ENCODE peak calls at places on chromosomes 1 and 21, in six cellular contexts. P is foreskin fibroblast, Q is MM.1S, M is brain microvascular endothelial cell, R is body of pancreas, C is HL-60. I is an unnamed sample.

GRCh38 chr1:47901001-47901575 is 96.1 kb downstream of the TRABD2B start:
- DNase-seq in Q (no peak), P (no peak), M (no peak), R (no peak), C (no peak), I (no peak)

GRCh38 chr21:38380391-38381137 is 117.7 kb downstream of the ERG start:
- DNase-seq in Q (no peak), C (no peak), R (no peak), M (peak), P (no peak), I (peak)

GRCh38 chr21:30434033-30434631 is 4.1 kb downstream of the KRTAP13-4 start:
- DNase-seq in R (peak), P (no peak), M (peak), Q (peak), C (peak), I (peak)

GRCh38 chr1:119947468-119947867 is 51.2 kb upstream of the ADAM30 start:
- DNase-seq in R (no peak), M (peak), P (peak), Q (no peak), C (no peak), I (peak)

GRCh38 chr1:211822677-211823426 is 7.7 kb downstream of the LPGAT1 start:
- DNase-seq in M (no peak), P (no peak), R (no peak), Q (no peak), C (no peak), I (no peak)

GRCh38 chr1:98824724-98825123 is 163.2 kb downstream of the SNX7 start:
- DNase-seq in C (no peak), M (no peak), R (no peak), P (no peak), Q (no peak), I (no peak)

GRCh38 chr1:35870651-35871309 is 12.2 kb upstream of the AGO1 start:
- DNase-seq in M (no peak), R (no peak), C (no peak), P (no peak), Q (no peak), I (no peak)

GRCh38 chr1:35031103-35031452 is 667 bp downstream of the ZMYM6 start:
- DNase-seq in C (peak), Q (peak), P (peak), M (peak), R (peak), I (peak)

GRCh38 chr1:34985063-34985770 is at the start of gene TMEM35B:
- DNase-seq in C (peak), Q (peak), R (peak), M (peak), P (peak), I (peak)

GRCh38 chr1:77796695-77797405 is 17.4 kb downstream of the MIGA1 start:
- DNase-seq in P (no peak), Q (no peak), R (no peak), C (no peak), M (no peak), I (no peak)

GRCh38 chr1:87781589-87781988 is 452.9 kb downstream of the LMO4 start:
- DNase-seq in M (no peak), Q (no peak), P (no peak), C (no peak), R (no peak), I (no peak)

GRCh38 chr1:58064281-58064680 is 482.2 kb downstream of the OMA1 start:
- DNase-seq in P (no peak), M (no peak), Q (no peak), R (no peak), C (no peak), I (no peak)

GRCh38 chr1:101728029-101728428 is 268.7 kb downstream of the OLFM3 start:
- DNase-seq in C (no peak), P (no peak), R (no peak), Q (peak), M (no peak), I (no peak)

GRCh38 chr21:42440187-42440792 is 36.6 kb downstream of the UBASH3A start:
- DNase-seq in Q (no peak), M (no peak), P (no peak), R (no peak), C (no peak), I (no peak)

GRCh38 chr1:35129080-35129479 is 49.9 kb downstream of the ZMYM1 start:
- DNase-seq in Q (no peak), R (no peak), C (no peak), P (no peak), M (no peak), I (no peak)

GRCh38 chr1:185767721-185768120 is 33.5 kb downstream of the HMCN1 start:
- DNase-seq in P (no peak), R (no peak), C (no peak), Q (no peak), M (no peak), I (peak)

GRCh38 chr1:202161151-202162048 is 998 bp upstream of the PTPN7 start:
- DNase-seq in M (no peak), P (no peak), R (no peak), Q (no peak), C (peak), I (no peak)

GRCh38 chr21:33643658-33644311 is 1.5 kb downstream of the ITSN1 start:
- DNase-seq in P (peak), C (no peak), M (no peak), Q (no peak), R (no peak), I (peak)

GRCh38 chr1:54528613-54529012 is 19.4 kb upstream of the ACOT11 start:
- DNase-seq in P (no peak), R (no peak), M (no peak), C (no peak), Q (no peak), I (no peak)

GRCh38 chr1:15975358-15975804 is 520 bp downstream of the ZBTB17 start:
- DNase-seq in R (peak), M (peak), Q (peak), P (peak), C (peak), I (peak)

GRCh38 chr1:156510709-156511108 is 10.1 kb upstream of the MEF2D start:
- DNase-seq in R (peak), M (no peak), Q (peak), P (peak), C (no peak), I (peak)

GRCh38 chr1:61851235-61851634 is 109.0 kb downstream of the PATJ start:
- DNase-seq in M (no peak), C (no peak), P (no peak), Q (no peak), R (no peak), I (no peak)

GRCh38 chr1:19738106-19738505 is 61.6 kb downstream of the TMCO4 start:
- DNase-seq in M (no peak), C (no peak), P (no peak), Q (no peak), R (peak), I (no peak)

GRCh38 chr1:4674676-4675075 is 20.3 kb downstream of the AJAP1 start:
- DNase-seq in C (no peak), P (no peak), Q (no peak), M (no peak), R (no peak), I (no peak)

GRCh38 chr1:44576456-44577150 is 97.7 kb downstream of the TMEM53 start:
- DNase-seq in Q (no peak), R (no peak), C (no peak), P (no peak), M (no peak), I (peak)

GRCh38 chr1:229070168-229070567 is 200.7 kb upstream of the RAB4A start:
- DNase-seq in Q (no peak), R (peak), P (peak), C (peak), M (peak), I (peak)

GRCh38 chr1:30449428-30450147 is 273.8 kb downstream of the MATN1 start:
- DNase-seq in M (no peak), R (no peak), C (no peak), P (no peak), Q (no peak), I (no peak)

GRCh38 chr1:25568090-25568833 is 24.9 kb downstream of the LDLRAP1 start:
- DNase-seq in M (peak), P (peak), Q (no peak), C (peak), R (no peak), I (peak)

GRCh38 chr1:26832249-26832960 is 5.9 kb downstream of the ZDHHC18 start:
- DNase-seq in P (no peak), M (no peak), R (no peak), Q (no peak), C (no peak), I (no peak)

GRCh38 chr1:164842891-164843290 is 283.9 kb downstream of the PBX1 start:
- DNase-seq in P (no peak), M (no peak), C (no peak), R (no peak), Q (no peak), I (peak)

GRCh38 chr1:71311396-71311795 is 230.6 kb upstream of the ZRANB2 start:
- DNase-seq in R (no peak), P (no peak), Q (no peak), M (no peak), C (no peak), I (peak)

GRCh38 chr1:6554907-6555778 is at the start of gene TAS1R1:
- DNase-seq in C (no peak), P (peak), Q (no peak), M (no peak), R (peak), I (no peak)

GRCh38 chr1:223844521-223844961 is 1.2 kb downstream of the TP53BP2 start:
- DNase-seq in P (no peak), Q (peak), C (no peak), R (no peak), M (no peak), I (peak)

DNA sequence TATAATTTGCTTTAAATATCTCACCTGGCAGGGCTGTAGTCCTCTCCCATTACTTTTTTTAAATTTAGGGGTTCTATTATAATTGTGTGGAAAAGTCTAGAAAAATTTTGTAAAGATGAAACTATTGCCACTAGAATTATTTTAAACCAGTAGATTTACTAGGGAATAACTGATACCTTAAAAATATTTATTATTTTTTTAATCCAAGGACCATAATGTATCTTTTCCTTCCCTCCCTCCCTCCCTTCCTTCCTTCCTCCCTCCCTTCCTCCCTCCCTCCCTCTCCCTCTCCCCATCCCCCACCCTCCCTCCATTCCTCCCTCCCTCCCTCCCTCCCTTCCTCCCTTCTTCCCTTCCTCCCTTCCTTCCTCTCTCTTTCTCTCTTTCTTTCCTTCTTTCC is 90.5 kb downstream of the DNM3 start:
- DNase-seq in R (no peak), M (no peak), C (no peak), P (no peak), Q (no peak), I (no peak)
- H3K4me3 ChIP-seq in R (no peak), M (no peak), C (no peak), P (no peak), Q (no peak), I (no peak)

GRCh38 chr1:184691719-184692324 is 62.8 kb downstream of the EDEM3 start:
- DNase-seq in Q (peak), R (no peak), M (peak), C (no peak), P (peak), I (peak)

GRCh38 chr1:184685116-184685515 is 69.5 kb downstream of the EDEM3 start:
- DNase-seq in Q (peak), C (no peak), P (no peak), R (no peak), M (no peak), I (no peak)

GRCh38 chr1:184684285-184685077 is 70.2 kb downstream of the EDEM3 start:
- DNase-seq in Q (no peak), P (peak), R (peak), M (no peak), C (no peak), I (no peak)

GRCh38 chr1:184682956-184683355 is 71.7 kb downstream of the EDEM3 start:
- DNase-seq in Q (no peak), C (no peak), P (no peak), M (no peak), R (no peak), I (no peak)

GRCh38 chr1:184686540-184686939 is 68.1 kb downstream of the EDEM3 start:
- DNase-seq in C (no peak), P (peak), Q (no peak), R (peak), M (no peak), I (peak)
- TF ChIP-seq CTCF in C (no peak), P (no peak), Q (no peak), R (no peak), M (no peak), I (no peak)

GRCh38 chr1:173429517-173430477 is 47.3 kb upstream of the PRDX6 start:
- DNase-seq in M (peak), P (peak), R (peak), Q (peak), C (peak), I (peak)
- H3K4me3 ChIP-seq in M (peak), P (peak), R (no peak), Q (peak), C (no peak), I (peak)

DNA sequence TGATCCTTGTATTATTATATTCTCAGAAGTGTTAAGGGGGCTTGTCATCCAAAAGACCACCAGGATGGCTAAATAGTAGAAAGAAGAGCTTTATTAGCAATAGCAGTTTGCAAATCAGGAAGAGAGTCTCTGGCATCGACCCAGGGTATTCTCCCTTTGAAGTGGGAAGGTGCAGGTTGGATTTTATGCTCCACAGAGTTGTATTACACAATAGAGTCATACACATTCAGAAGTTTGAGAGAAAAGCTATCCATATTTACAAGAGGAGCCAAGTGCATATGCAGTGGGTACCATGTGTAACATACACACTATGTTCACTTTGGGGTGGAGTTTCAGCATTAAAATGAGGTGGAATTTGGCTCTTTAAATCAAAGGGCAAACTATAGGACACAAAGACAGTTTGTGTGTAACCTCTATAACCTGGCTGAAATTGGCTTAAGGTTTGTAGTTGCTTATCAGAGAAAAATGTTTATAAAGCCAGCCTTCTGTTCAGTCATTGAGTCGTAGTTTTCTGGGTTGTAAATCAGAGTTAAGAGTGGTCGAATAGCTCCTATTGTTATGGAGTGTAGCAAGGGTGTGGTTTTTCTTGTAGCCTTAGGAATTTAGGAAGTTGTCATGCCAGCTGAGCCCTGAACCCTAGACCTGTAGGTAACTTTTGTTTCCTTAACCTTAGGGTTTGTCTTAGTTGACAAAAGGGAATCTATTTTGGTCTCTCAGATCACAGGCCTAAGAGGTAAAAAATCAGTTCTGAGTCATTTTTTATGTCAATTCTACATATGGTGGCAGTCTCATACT is 125.3 kb downstream of the DNM3 start:
- DNase-seq in P (no peak), M (no peak), C (no peak), Q (no peak), R (no peak), I (no peak)
- TF ChIP-seq CTCF in P (no peak), M (no peak), C (no peak), Q (no peak), R (no peak), I (no peak)

GRCh38 chr1:178500936-178501554 is 4.3 kb upstream of the CLEC20A start:
- DNase-seq in C (no peak), P (no peak), M (no peak), R (no peak), Q (no peak), I (no peak)

GRCh38 chr1:178501705-178502329 is 5.1 kb upstream of the CLEC20A start:
- DNase-seq in M (peak), R (peak), Q (peak), C (peak), P (peak), I (peak)

GRCh38 chr1:178503849-178504248 is 7.1 kb upstream of the CLEC20A start:
- DNase-seq in P (no peak), Q (no peak), C (no peak), M (no peak), R (no peak), I (no peak)

GRCh38 chr1:178502856-178503255 is 6.1 kb upstream of the CLEC20A start:
- DNase-seq in R (no peak), C (no peak), M (no peak), P (no peak), Q (no peak), I (no peak)

DNA sequence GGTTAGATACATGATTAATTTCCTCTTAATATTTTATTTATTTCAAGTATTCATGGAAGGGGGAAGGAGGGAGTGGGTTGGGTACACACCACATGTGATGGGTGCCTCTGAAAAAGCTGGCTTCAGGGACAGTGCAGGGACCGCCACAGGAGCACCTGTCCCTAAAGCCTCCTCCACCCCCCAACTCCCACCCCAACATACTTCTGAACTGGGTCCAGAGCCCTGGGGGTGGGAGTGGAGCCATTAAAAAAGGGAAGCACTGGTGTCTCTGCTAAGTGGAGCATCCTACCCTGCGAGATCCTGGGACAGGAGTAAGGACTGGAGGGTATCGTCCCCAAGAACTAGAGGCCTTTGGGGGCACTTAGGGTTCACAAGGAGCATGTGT is 5.6 kb upstream of the CLEC20A start:
- DNase-seq in Q (no peak), C (no peak), P (no peak), M (no peak), R (no peak), I (no peak)
- H3K4me3 ChIP-seq in Q (no peak), C (no peak), P (no peak), M (no peak), R (no peak), I (no peak)

I was measured in fibroblast of pulmonary artery.